ENCODE peak calls at places on chromosomes 4 and X, in ten cellular contexts. One of them, this sample, is unnamed.

GRCh38 chrX:10617186-10617963 is 3.0 kb downstream of the MID1 start:
- DNase-seq in adrenal gland: no peak
- DNase-seq in sigmoid colon: no peak
- DNase-seq in hepatocyte: no peak
- DNase-seq in pancreas: no peak
- DNase-seq in naive thymus-derived CD4-positive, alpha-beta T cell: no peak
- DNase-seq in tibial artery: no peak
- DNase-seq in right atrium auricular region: no peak
- DNase-seq in breast epithelium: no peak
- DNase-seq in cardiac muscle cell: no peak
- DNase-seq in this sample: no peak

GRCh38 chr4:168739851-168740250 is 243.0 kb downstream of the PALLD start:
- DNase-seq in adrenal gland: no peak
- DNase-seq in sigmoid colon: no peak
- DNase-seq in hepatocyte: no peak
- DNase-seq in pancreas: no peak
- DNase-seq in naive thymus-derived CD4-positive, alpha-beta T cell: no peak
- DNase-seq in tibial artery: no peak
- DNase-seq in right atrium auricular region: no peak
- DNase-seq in breast epithelium: no peak
- DNase-seq in cardiac muscle cell: no peak
- DNase-seq in this sample: no peak

GRCh38 chr4:5462254-5462835 is 246.0 kb downstream of the EVC2 start:
- DNase-seq in adrenal gland: no peak
- DNase-seq in sigmoid colon: no peak
- DNase-seq in hepatocyte: no peak
- DNase-seq in pancreas: no peak
- DNase-seq in naive thymus-derived CD4-positive, alpha-beta T cell: no peak
- DNase-seq in tibial artery: no peak
- DNase-seq in right atrium auricular region: no peak
- DNase-seq in breast epithelium: peak; percentile 20
- DNase-seq in cardiac muscle cell: no peak
- DNase-seq in this sample: no peak

GRCh38 chr4:53321151-53321987 is 44.5 kb downstream of the SCFD2 start:
- DNase-seq in adrenal gland: no peak
- DNase-seq in sigmoid colon: no peak
- DNase-seq in hepatocyte: no peak
- DNase-seq in pancreas: no peak
- DNase-seq in naive thymus-derived CD4-positive, alpha-beta T cell: no peak
- DNase-seq in tibial artery: no peak
- DNase-seq in right atrium auricular region: no peak
- DNase-seq in breast epithelium: no peak
- DNase-seq in cardiac muscle cell: peak; percentile 78
- DNase-seq in this sample: no peak

GRCh38 chrX:133302775-133303445 is 84.8 kb upstream of the TFDP3 start:
- DNase-seq in adrenal gland: no peak
- DNase-seq in sigmoid colon: no peak
- DNase-seq in hepatocyte: no peak
- DNase-seq in pancreas: no peak
- DNase-seq in naive thymus-derived CD4-positive, alpha-beta T cell: no peak
- DNase-seq in tibial artery: no peak
- DNase-seq in right atrium auricular region: no peak
- DNase-seq in breast epithelium: no peak
- DNase-seq in cardiac muscle cell: no peak
- DNase-seq in this sample: no peak

GRCh38 chrX:130330706-130331105 is 9.0 kb upstream of the SLC25A14 start:
- DNase-seq in adrenal gland: peak; percentile 53
- DNase-seq in sigmoid colon: no peak
- DNase-seq in hepatocyte: peak; percentile 60
- DNase-seq in pancreas: peak; percentile 74
- DNase-seq in naive thymus-derived CD4-positive, alpha-beta T cell: no peak
- DNase-seq in tibial artery: no peak
- DNase-seq in right atrium auricular region: no peak
- DNase-seq in breast epithelium: no peak
- DNase-seq in cardiac muscle cell: peak; percentile 53
- DNase-seq in this sample: no peak

GRCh38 chr4:25330905-25331816 is 18.6 kb downstream of the ZCCHC4 start:
- DNase-seq in adrenal gland: no peak
- DNase-seq in sigmoid colon: no peak
- DNase-seq in hepatocyte: no peak
- DNase-seq in pancreas: no peak
- DNase-seq in naive thymus-derived CD4-positive, alpha-beta T cell: no peak
- DNase-seq in tibial artery: no peak
- DNase-seq in right atrium auricular region: no peak
- DNase-seq in breast epithelium: no peak
- DNase-seq in cardiac muscle cell: no peak
- DNase-seq in this sample: no peak

GRCh38 chrX:7215842-7216241 is 67.9 kb upstream of the PUDP start:
- DNase-seq in adrenal gland: no peak
- DNase-seq in sigmoid colon: no peak
- DNase-seq in hepatocyte: no peak
- DNase-seq in pancreas: no peak
- DNase-seq in naive thymus-derived CD4-positive, alpha-beta T cell: no peak
- DNase-seq in tibial artery: no peak
- DNase-seq in right atrium auricular region: no peak
- DNase-seq in breast epithelium: no peak
- DNase-seq in cardiac muscle cell: no peak
- DNase-seq in this sample: no peak

GRCh38 chrX:114611018-114611619 is 27.2 kb downstream of the HTR2C start:
- DNase-seq in adrenal gland: peak; percentile 23
- DNase-seq in sigmoid colon: no peak
- DNase-seq in hepatocyte: peak; percentile 77
- DNase-seq in pancreas: no peak
- DNase-seq in naive thymus-derived CD4-positive, alpha-beta T cell: peak; percentile 9
- DNase-seq in tibial artery: peak; percentile 22
- DNase-seq in right atrium auricular region: no peak
- DNase-seq in breast epithelium: no peak
- DNase-seq in cardiac muscle cell: peak; percentile 57
- DNase-seq in this sample: no peak

GRCh38 chrX:37998586-37999267 is 7.6 kb upstream of the SYTL5 start:
- DNase-seq in adrenal gland: no peak
- DNase-seq in sigmoid colon: no peak
- DNase-seq in hepatocyte: no peak
- DNase-seq in pancreas: no peak
- DNase-seq in naive thymus-derived CD4-positive, alpha-beta T cell: no peak
- DNase-seq in tibial artery: no peak
- DNase-seq in right atrium auricular region: no peak
- DNase-seq in breast epithelium: no peak
- DNase-seq in cardiac muscle cell: no peak
- DNase-seq in this sample: no peak

GRCh38 chrX:77415882-77416281 is 31.3 kb upstream of the FGF16 start:
- DNase-seq in adrenal gland: no peak
- DNase-seq in sigmoid colon: no peak
- DNase-seq in hepatocyte: no peak
- DNase-seq in pancreas: no peak
- DNase-seq in naive thymus-derived CD4-positive, alpha-beta T cell: no peak
- DNase-seq in tibial artery: no peak
- DNase-seq in right atrium auricular region: no peak
- DNase-seq in breast epithelium: no peak
- DNase-seq in cardiac muscle cell: no peak
- DNase-seq in this sample: no peak

GRCh38 chrX:108366644-108367406 is 71.4 kb downstream of the COL4A6 start:
- DNase-seq in adrenal gland: no peak
- DNase-seq in sigmoid colon: no peak
- DNase-seq in hepatocyte: no peak
- DNase-seq in pancreas: no peak
- DNase-seq in naive thymus-derived CD4-positive, alpha-beta T cell: no peak
- DNase-seq in tibial artery: no peak
- DNase-seq in right atrium auricular region: no peak
- DNase-seq in breast epithelium: no peak
- DNase-seq in cardiac muscle cell: no peak
- DNase-seq in this sample: no peak

GRCh38 chrX:17635231-17635630 is 102.1 kb upstream of the SCML1 start:
- DNase-seq in adrenal gland: no peak
- DNase-seq in sigmoid colon: no peak
- DNase-seq in hepatocyte: peak; percentile 45
- DNase-seq in pancreas: no peak
- DNase-seq in naive thymus-derived CD4-positive, alpha-beta T cell: no peak
- DNase-seq in tibial artery: no peak
- DNase-seq in right atrium auricular region: no peak
- DNase-seq in breast epithelium: no peak
- DNase-seq in cardiac muscle cell: peak; percentile 28
- DNase-seq in this sample: no peak

GRCh38 chr4:84697615-84698201 is 114.8 kb downstream of the CDS1 start:
- DNase-seq in adrenal gland: no peak
- DNase-seq in sigmoid colon: no peak
- DNase-seq in hepatocyte: no peak
- DNase-seq in pancreas: no peak
- DNase-seq in naive thymus-derived CD4-positive, alpha-beta T cell: no peak
- DNase-seq in tibial artery: no peak
- DNase-seq in right atrium auricular region: no peak
- DNase-seq in breast epithelium: no peak
- DNase-seq in cardiac muscle cell: no peak
- DNase-seq in this sample: no peak

GRCh38 chr4:47490550-47490949 is 5.5 kb downstream of the ATP10D start:
- DNase-seq in adrenal gland: peak; percentile 38
- DNase-seq in sigmoid colon: no peak
- DNase-seq in hepatocyte: peak; percentile 17
- DNase-seq in pancreas: no peak
- DNase-seq in naive thymus-derived CD4-positive, alpha-beta T cell: no peak
- DNase-seq in tibial artery: no peak
- DNase-seq in right atrium auricular region: no peak
- DNase-seq in breast epithelium: no peak
- DNase-seq in cardiac muscle cell: peak; percentile 45
- DNase-seq in this sample: no peak

GRCh38 chr4:150126201-150126879 is 48.1 kb downstream of the DCLK2 start:
- DNase-seq in adrenal gland: no peak
- DNase-seq in sigmoid colon: no peak
- DNase-seq in hepatocyte: no peak
- DNase-seq in pancreas: no peak
- DNase-seq in naive thymus-derived CD4-positive, alpha-beta T cell: no peak
- DNase-seq in tibial artery: no peak
- DNase-seq in right atrium auricular region: no peak
- DNase-seq in breast epithelium: no peak
- DNase-seq in cardiac muscle cell: peak; percentile 70
- DNase-seq in this sample: no peak

GRCh38 chrX:41596586-41596985 is 92.2 kb upstream of the GPR34 start:
- DNase-seq in adrenal gland: no peak
- DNase-seq in sigmoid colon: no peak
- DNase-seq in hepatocyte: no peak
- DNase-seq in pancreas: no peak
- DNase-seq in naive thymus-derived CD4-positive, alpha-beta T cell: no peak
- DNase-seq in tibial artery: no peak
- DNase-seq in right atrium auricular region: no peak
- DNase-seq in breast epithelium: no peak
- DNase-seq in cardiac muscle cell: no peak
- DNase-seq in this sample: no peak

GRCh38 chr4:182554736-182555135 is 311.5 kb downstream of the TENM3 start:
- DNase-seq in adrenal gland: no peak
- DNase-seq in sigmoid colon: no peak
- DNase-seq in hepatocyte: no peak
- DNase-seq in pancreas: no peak
- DNase-seq in naive thymus-derived CD4-positive, alpha-beta T cell: no peak
- DNase-seq in tibial artery: no peak
- DNase-seq in right atrium auricular region: no peak
- DNase-seq in breast epithelium: no peak
- DNase-seq in cardiac muscle cell: peak; percentile 13
- DNase-seq in this sample: no peak
- H3K4me1 ChIP-seq in adrenal gland: no peaks in the 10 kb centered on the region
- H3K4me1 ChIP-seq in sigmoid colon: peaks cover 11% of the 10 kb centered on the region
- H3K4me1 ChIP-seq in hepatocyte: peaks cover 16% of the 10 kb centered on the region
- H3K4me1 ChIP-seq in pancreas: no peaks in the 10 kb centered on the region
- H3K4me1 ChIP-seq in naive thymus-derived CD4-positive, alpha-beta T cell: no peaks in the 10 kb centered on the region
- H3K4me1 ChIP-seq in tibial artery: no peaks in the 10 kb centered on the region
- H3K4me1 ChIP-seq in right atrium auricular region: no peaks in the 10 kb centered on the region
- H3K4me1 ChIP-seq in breast epithelium: no peaks in the 10 kb centered on the region
- H3K4me1 ChIP-seq in cardiac muscle cell: peaks cover 10% of the 10 kb centered on the region
- H3K4me1 ChIP-seq in this sample: peaks cover 11% of the 10 kb centered on the region

GRCh38 chr4:176676901-176677300 is 115.8 kb downstream of the VEGFC start:
- DNase-seq in adrenal gland: peak; percentile 46
- DNase-seq in sigmoid colon: no peak
- DNase-seq in hepatocyte: no peak
- DNase-seq in pancreas: no peak
- DNase-seq in naive thymus-derived CD4-positive, alpha-beta T cell: no peak
- DNase-seq in tibial artery: no peak
- DNase-seq in right atrium auricular region: no peak
- DNase-seq in breast epithelium: no peak
- DNase-seq in cardiac muscle cell: no peak
- DNase-seq in this sample: no peak
- H3K36me3 ChIP-seq in adrenal gland: no peaks in the 10 kb centered on the region
- H3K36me3 ChIP-seq in sigmoid colon: no peaks in the 10 kb centered on the region
- H3K36me3 ChIP-seq in hepatocyte: no peaks in the 10 kb centered on the region
- H3K36me3 ChIP-seq in pancreas: no peaks in the 10 kb centered on the region
- H3K36me3 ChIP-seq in naive thymus-derived CD4-positive, alpha-beta T cell: no peaks in the 10 kb centered on the region
- H3K36me3 ChIP-seq in tibial artery: no peaks in the 10 kb centered on the region
- H3K36me3 ChIP-seq in right atrium auricular region: no peaks in the 10 kb centered on the region
- H3K36me3 ChIP-seq in breast epithelium: no peaks in the 10 kb centered on the region
- H3K36me3 ChIP-seq in cardiac muscle cell: no peaks in the 10 kb centered on the region
- H3K36me3 ChIP-seq in this sample: no peaks in the 10 kb centered on the region

GRCh38 chr4:177246636-177247584 is 62.8 kb upstream of the NEIL3 start:
- DNase-seq in adrenal gland: no peak
- DNase-seq in sigmoid colon: no peak
- DNase-seq in hepatocyte: no peak
- DNase-seq in pancreas: no peak
- DNase-seq in naive thymus-derived CD4-positive, alpha-beta T cell: no peak
- DNase-seq in tibial artery: no peak
- DNase-seq in right atrium auricular region: no peak
- DNase-seq in breast epithelium: no peak
- DNase-seq in cardiac muscle cell: no peak
- DNase-seq in this sample: no peak
- H3K4me1 ChIP-seq in adrenal gland: no peaks in the 10 kb centered on the region
- H3K4me1 ChIP-seq in sigmoid colon: peaks cover 9% of the 10 kb centered on the region
- H3K4me1 ChIP-seq in hepatocyte: no peaks in the 10 kb centered on the region
- H3K4me1 ChIP-seq in pancreas: no peaks in the 10 kb centered on the region
- H3K4me1 ChIP-seq in naive thymus-derived CD4-positive, alpha-beta T cell: no peaks in the 10 kb centered on the region
- H3K4me1 ChIP-seq in tibial artery: no peaks in the 10 kb centered on the region
- H3K4me1 ChIP-seq in right atrium auricular region: peaks cover 5% of the 10 kb centered on the region
- H3K4me1 ChIP-seq in breast epithelium: no peaks in the 10 kb centered on the region
- H3K4me1 ChIP-seq in cardiac muscle cell: peaks cover 3% of the 10 kb centered on the region
- H3K4me1 ChIP-seq in this sample: peaks cover 4% of the 10 kb centered on the region

GRCh38 chrX:151745651-151746050 is 11.1 kb downstream of the CNGA2 start:
- DNase-seq in adrenal gland: no peak
- DNase-seq in sigmoid colon: no peak
- DNase-seq in hepatocyte: no peak
- DNase-seq in pancreas: no peak
- DNase-seq in naive thymus-derived CD4-positive, alpha-beta T cell: no peak
- DNase-seq in tibial artery: no peak
- DNase-seq in right atrium auricular region: peak; percentile 26
- DNase-seq in breast epithelium: no peak
- DNase-seq in cardiac muscle cell: no peak
- DNase-seq in this sample: no peak

GRCh38 chrX:151743651-151744470 is 9.3 kb downstream of the CNGA2 start:
- DNase-seq in adrenal gland: no peak
- DNase-seq in sigmoid colon: peak; percentile 30
- DNase-seq in hepatocyte: no peak
- DNase-seq in pancreas: no peak
- DNase-seq in naive thymus-derived CD4-positive, alpha-beta T cell: no peak
- DNase-seq in tibial artery: no peak
- DNase-seq in right atrium auricular region: no peak
- DNase-seq in breast epithelium: no peak
- DNase-seq in cardiac muscle cell: no peak
- DNase-seq in this sample: no peak

GRCh38 chrX:151741606-151742005 is 7.1 kb downstream of the CNGA2 start:
- DNase-seq in adrenal gland: no peak
- DNase-seq in sigmoid colon: no peak
- DNase-seq in hepatocyte: no peak
- DNase-seq in pancreas: no peak
- DNase-seq in naive thymus-derived CD4-positive, alpha-beta T cell: no peak
- DNase-seq in tibial artery: no peak
- DNase-seq in right atrium auricular region: no peak
- DNase-seq in breast epithelium: no peak
- DNase-seq in cardiac muscle cell: no peak
- DNase-seq in this sample: no peak

GRCh38 chrX:151738751-151739150 is 4.2 kb downstream of the CNGA2 start:
- DNase-seq in adrenal gland: no peak
- DNase-seq in sigmoid colon: peak; percentile 44
- DNase-seq in hepatocyte: no peak
- DNase-seq in pancreas: no peak
- DNase-seq in naive thymus-derived CD4-positive, alpha-beta T cell: no peak
- DNase-seq in tibial artery: no peak
- DNase-seq in right atrium auricular region: no peak
- DNase-seq in breast epithelium: no peak
- DNase-seq in cardiac muscle cell: no peak
- DNase-seq in this sample: no peak

GRCh38 chrX:151742311-151742710 is 7.8 kb downstream of the CNGA2 start:
- DNase-seq in adrenal gland: no peak
- DNase-seq in sigmoid colon: no peak
- DNase-seq in hepatocyte: no peak
- DNase-seq in pancreas: no peak
- DNase-seq in naive thymus-derived CD4-positive, alpha-beta T cell: no peak
- DNase-seq in tibial artery: no peak
- DNase-seq in right atrium auricular region: no peak
- DNase-seq in breast epithelium: no peak
- DNase-seq in cardiac muscle cell: no peak
- DNase-seq in this sample: no peak
- H3K36me3 ChIP-seq in adrenal gland: no peaks in the 10 kb centered on the region
- H3K36me3 ChIP-seq in sigmoid colon: no peaks in the 10 kb centered on the region
- H3K36me3 ChIP-seq in hepatocyte: no peaks in the 10 kb centered on the region
- H3K36me3 ChIP-seq in pancreas: no peaks in the 10 kb centered on the region
- H3K36me3 ChIP-seq in naive thymus-derived CD4-positive, alpha-beta T cell: no peaks in the 10 kb centered on the region
- H3K36me3 ChIP-seq in tibial artery: no peaks in the 10 kb centered on the region
- H3K36me3 ChIP-seq in right atrium auricular region: no peaks in the 10 kb centered on the region
- H3K36me3 ChIP-seq in breast epithelium: no peaks in the 10 kb centered on the region
- H3K36me3 ChIP-seq in cardiac muscle cell: no peaks in the 10 kb centered on the region
- H3K36me3 ChIP-seq in this sample: no peaks in the 10 kb centered on the region

This sample was measured in esophagus muscularis mucosa.